ENCODE peak calls at places on chromosome 9, in four cellular contexts. One of them, this sample, is unnamed.

GRCh38 chr9:114662081-114662989 is 4.7 kb upstream of the TEX53 start:
- DNase-seq in breast epithelium: no peak
- DNase-seq in adrenal gland: peak
- DNase-seq in fibroblast of pulmonary artery: peak
- DNase-seq in this sample: no peak

GRCh38 chr9:31677415-31677814 is 707.0 kb upstream of the ACO1 start:
- DNase-seq in breast epithelium: no peak
- DNase-seq in adrenal gland: no peak
- DNase-seq in fibroblast of pulmonary artery: no peak
- DNase-seq in this sample: no peak

GRCh38 chr9:97176206-97176605 is 131.3 kb upstream of the CCDC180 start:
- DNase-seq in breast epithelium: no peak
- DNase-seq in adrenal gland: no peak
- DNase-seq in fibroblast of pulmonary artery: peak
- DNase-seq in this sample: no peak

GRCh38 chr9:6605202-6605601 is 40.3 kb downstream of the GLDC start:
- DNase-seq in breast epithelium: no peak
- DNase-seq in adrenal gland: no peak
- DNase-seq in fibroblast of pulmonary artery: no peak
- DNase-seq in this sample: no peak

GRCh38 chr9:128428644-128429504 is 8.2 kb downstream of the CERCAM start:
- DNase-seq in breast epithelium: no peak
- DNase-seq in adrenal gland: no peak
- DNase-seq in fibroblast of pulmonary artery: peak
- DNase-seq in this sample: no peak

GRCh38 chr9:75824816-75825568 is 65.5 kb upstream of the PCSK5 start:
- DNase-seq in breast epithelium: no peak
- DNase-seq in adrenal gland: no peak
- DNase-seq in fibroblast of pulmonary artery: no peak
- DNase-seq in this sample: no peak

GRCh38 chr9:138070815-138071214 is 193.2 kb downstream of the CACNA1B start:
- DNase-seq in breast epithelium: no peak
- DNase-seq in adrenal gland: no peak
- DNase-seq in fibroblast of pulmonary artery: no peak
- DNase-seq in this sample: no peak

GRCh38 chr9:112086627-112087026 is 88.5 kb downstream of the SUSD1 start:
- DNase-seq in breast epithelium: no peak
- DNase-seq in adrenal gland: peak
- DNase-seq in fibroblast of pulmonary artery: peak
- DNase-seq in this sample: no peak

GRCh38 chr9:109010676-109011655 is 2.3 kb downstream of the CTNNAL1 start:
- DNase-seq in breast epithelium: no peak
- DNase-seq in adrenal gland: peak
- DNase-seq in fibroblast of pulmonary artery: peak
- DNase-seq in this sample: no peak

GRCh38 chr9:101087426-101087825 is 58.9 kb downstream of the PLPPR1 start:
- DNase-seq in breast epithelium: no peak
- DNase-seq in adrenal gland: no peak
- DNase-seq in fibroblast of pulmonary artery: no peak
- DNase-seq in this sample: no peak

GRCh38 chr9:123349691-123350480 is 6.1 kb upstream of the CRB2 start:
- DNase-seq in breast epithelium: no peak
- DNase-seq in adrenal gland: peak
- DNase-seq in fibroblast of pulmonary artery: peak
- DNase-seq in this sample: no peak

GRCh38 chr9:6715755-6716643 is 41.8 kb upstream of the KDM4C start:
- DNase-seq in breast epithelium: peak
- DNase-seq in adrenal gland: peak
- DNase-seq in fibroblast of pulmonary artery: peak
- DNase-seq in this sample: no peak

GRCh38 chr9:87850405-87850804 is 32.3 kb upstream of the SPATA31E1 start:
- DNase-seq in breast epithelium: no peak
- DNase-seq in adrenal gland: no peak
- DNase-seq in fibroblast of pulmonary artery: peak
- DNase-seq in this sample: no peak

DNA sequence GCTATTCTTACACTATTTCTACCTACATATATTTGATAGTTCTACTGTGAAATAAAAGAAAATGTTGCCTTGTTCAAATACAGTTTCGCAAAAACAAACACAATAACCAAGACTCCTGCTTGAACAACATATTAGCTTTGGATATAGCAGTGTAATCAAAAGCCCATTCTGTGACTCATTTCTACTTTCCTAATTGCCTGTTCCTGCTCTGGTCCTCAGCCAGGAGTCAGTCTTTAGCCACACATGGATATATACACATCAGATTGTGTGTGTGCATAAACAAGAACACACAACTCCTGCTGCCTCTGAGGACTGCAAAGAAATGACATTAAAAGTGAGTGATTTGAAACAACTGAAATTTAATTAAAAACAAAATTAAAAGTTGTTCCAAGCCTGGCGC is 334.8 kb downstream of the TRIM32 start:
- DNase-seq in breast epithelium: no peak
- DNase-seq in adrenal gland: no peak
- DNase-seq in fibroblast of pulmonary artery: no peak
- DNase-seq in this sample: no peak
- TF ChIP-seq CTCF in breast epithelium: no peak
- TF ChIP-seq CTCF in adrenal gland: no peak
- TF ChIP-seq CTCF in fibroblast of pulmonary artery: no peak
- TF ChIP-seq CTCF in this sample: no peak

GRCh38 chr9:12818431-12819000 is 43.7 kb downstream of the LURAP1L start:
- DNase-seq in breast epithelium: no peak
- DNase-seq in adrenal gland: peak
- DNase-seq in fibroblast of pulmonary artery: peak
- DNase-seq in this sample: no peak
- TF ChIP-seq CTCF in breast epithelium: no peak
- TF ChIP-seq CTCF in adrenal gland: no peak
- TF ChIP-seq CTCF in fibroblast of pulmonary artery: peak
- TF ChIP-seq CTCF in this sample: no peak

GRCh38 chr9:37380570-37380969 is 41.9 kb upstream of the GRHPR start:
- DNase-seq in breast epithelium: no peak
- DNase-seq in adrenal gland: no peak
- DNase-seq in fibroblast of pulmonary artery: no peak
- DNase-seq in this sample: no peak
- TF ChIP-seq CTCF in breast epithelium: no peak
- TF ChIP-seq CTCF in adrenal gland: no peak
- TF ChIP-seq CTCF in fibroblast of pulmonary artery: no peak
- TF ChIP-seq CTCF in this sample: no peak

GRCh38 chr9:96029722-96030515 is 154.4 kb downstream of the ERCC6L2 start:
- DNase-seq in breast epithelium: no peak
- DNase-seq in adrenal gland: no peak
- DNase-seq in fibroblast of pulmonary artery: no peak
- DNase-seq in this sample: no peak

GRCh38 chr9:96022445-96023031 is 147.0 kb downstream of the ERCC6L2 start:
- DNase-seq in breast epithelium: no peak
- DNase-seq in adrenal gland: no peak
- DNase-seq in fibroblast of pulmonary artery: no peak
- DNase-seq in this sample: no peak

GRCh38 chr9:96026655-96027213 is 151.2 kb downstream of the ERCC6L2 start:
- DNase-seq in breast epithelium: no peak
- DNase-seq in adrenal gland: no peak
- DNase-seq in fibroblast of pulmonary artery: no peak
- DNase-seq in this sample: no peak

GRCh38 chr9:96027271-96028131 is 152.0 kb downstream of the ERCC6L2 start:
- DNase-seq in breast epithelium: no peak
- DNase-seq in adrenal gland: no peak
- DNase-seq in fibroblast of pulmonary artery: no peak
- DNase-seq in this sample: no peak

DNA sequence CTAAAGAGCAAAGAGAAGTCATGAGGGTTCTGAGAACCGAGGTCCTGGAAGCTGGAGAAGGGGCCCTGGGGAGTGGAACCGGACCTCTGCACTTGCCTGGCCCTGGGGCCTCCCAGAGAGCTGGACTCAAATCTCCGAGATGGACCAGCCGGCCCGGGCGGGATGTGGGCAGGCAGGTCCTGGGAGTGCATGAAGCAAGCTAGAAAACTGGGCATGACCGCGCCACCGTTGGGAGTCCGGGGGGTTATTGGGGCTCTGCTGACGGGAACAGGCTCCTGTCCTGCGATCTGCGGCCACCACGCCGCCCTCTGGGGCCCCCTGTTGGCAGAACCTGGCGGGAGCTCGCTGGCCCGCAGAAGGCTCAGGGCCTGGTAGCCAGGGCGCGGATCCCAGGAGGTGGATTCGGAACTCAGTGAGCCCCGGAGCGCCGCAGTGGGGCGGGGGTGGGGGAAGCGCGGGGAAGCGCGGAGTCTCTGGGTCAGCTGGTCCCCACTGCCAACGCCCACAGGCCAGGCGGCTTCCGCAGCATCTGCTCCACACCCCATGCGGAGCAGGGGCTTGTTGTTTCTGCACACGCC is 150.6 kb downstream of the ERCC6L2 start:
- DNase-seq in breast epithelium: no peak
- DNase-seq in adrenal gland: no peak
- DNase-seq in fibroblast of pulmonary artery: no peak
- DNase-seq in this sample: no peak
- TF ChIP-seq CTCF in breast epithelium: no peak
- TF ChIP-seq CTCF in adrenal gland: no peak
- TF ChIP-seq CTCF in fibroblast of pulmonary artery: peak
- TF ChIP-seq CTCF in this sample: no peak

DNA sequence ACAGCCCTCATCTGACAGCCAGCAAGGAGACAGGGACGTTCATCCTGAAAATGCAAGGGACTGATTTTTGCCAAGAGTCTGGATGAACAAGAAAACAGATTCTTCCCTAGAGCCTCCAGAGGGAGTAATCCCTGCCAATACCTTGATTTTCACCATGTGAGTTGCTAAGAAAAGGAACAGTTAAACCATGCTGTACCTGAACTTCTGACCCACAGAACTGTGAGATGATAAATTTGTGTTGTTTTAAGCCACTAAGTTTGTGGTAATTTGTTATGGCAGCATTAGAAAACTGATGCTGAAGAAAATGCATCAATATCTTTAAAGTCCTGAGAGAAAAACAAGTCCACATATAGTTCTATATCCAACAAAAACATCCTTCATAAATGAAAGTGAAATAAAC is 153.9 kb upstream of the ADAMTSL1 start:
- DNase-seq in breast epithelium: no peak
- DNase-seq in adrenal gland: no peak
- DNase-seq in fibroblast of pulmonary artery: peak
- DNase-seq in this sample: no peak
- TF ChIP-seq CTCF in breast epithelium: no peak
- TF ChIP-seq CTCF in adrenal gland: no peak
- TF ChIP-seq CTCF in fibroblast of pulmonary artery: peak
- TF ChIP-seq CTCF in this sample: no peak

DNA sequence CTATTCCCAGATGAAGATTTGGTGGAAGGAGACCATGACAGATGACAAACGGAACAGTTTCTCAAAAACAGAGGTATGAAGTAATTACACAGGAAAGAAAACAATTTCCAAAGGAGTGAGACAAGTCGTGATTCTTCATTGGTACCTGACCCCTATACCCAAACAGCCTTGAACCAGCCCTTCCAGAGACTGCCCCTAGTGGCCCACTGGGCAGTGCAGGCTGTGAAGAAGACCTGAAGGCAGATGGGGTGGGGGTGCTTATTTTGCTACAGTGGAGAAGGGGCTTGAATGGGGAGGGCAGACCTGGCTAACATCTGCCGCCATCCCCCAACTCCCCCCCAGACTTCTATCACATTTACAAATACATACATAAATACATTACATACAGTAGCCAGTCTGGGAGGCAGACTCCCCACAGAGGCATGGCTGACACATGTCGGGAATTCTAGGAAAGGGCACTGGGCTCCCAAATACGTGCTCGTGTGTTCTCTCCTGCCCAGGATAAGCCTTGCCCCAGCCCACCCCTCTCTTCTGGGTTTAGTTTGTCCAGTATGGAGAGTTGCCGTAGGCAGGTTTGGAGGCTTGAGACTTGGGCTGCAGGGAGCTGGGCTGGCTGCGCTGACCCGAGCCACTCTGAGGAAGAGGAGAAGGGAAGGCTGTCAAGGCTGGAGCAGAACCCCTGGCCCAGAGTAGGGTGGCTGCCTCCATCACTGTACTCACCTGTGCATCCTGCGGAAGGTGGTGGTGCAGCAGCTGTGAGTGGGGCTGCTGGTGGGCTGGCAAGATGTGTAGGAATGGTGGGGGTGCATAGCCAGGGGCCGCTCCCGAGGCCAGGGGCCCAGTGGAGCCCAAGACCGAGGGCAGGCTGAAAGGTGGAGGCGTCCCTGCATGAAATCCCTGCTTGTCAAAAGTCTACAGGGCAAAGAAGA is 105.3 kb downstream of the UBE2R2 start:
- DNase-seq in breast epithelium: no peak
- DNase-seq in adrenal gland: no peak
- DNase-seq in fibroblast of pulmonary artery: peak
- DNase-seq in this sample: no peak
- TF ChIP-seq CTCF in breast epithelium: peak
- TF ChIP-seq CTCF in adrenal gland: peak
- TF ChIP-seq CTCF in fibroblast of pulmonary artery: peak
- TF ChIP-seq CTCF in this sample: no peak

GRCh38 chr9:127396808-127397721 is at the start of gene SLC2A8:
- DNase-seq in breast epithelium: peak
- DNase-seq in adrenal gland: peak
- DNase-seq in fibroblast of pulmonary artery: peak
- DNase-seq in this sample: peak
- TF ChIP-seq CTCF in breast epithelium: no peak
- TF ChIP-seq CTCF in adrenal gland: peak
- TF ChIP-seq CTCF in fibroblast of pulmonary artery: no peak
- TF ChIP-seq CTCF in this sample: no peak

GRCh38 chr9:93303258-93303771 is 119.4 kb downstream of the WNK2 start:
- DNase-seq in breast epithelium: peak
- DNase-seq in adrenal gland: peak
- DNase-seq in fibroblast of pulmonary artery: no peak
- DNase-seq in this sample: no peak
- TF ChIP-seq CTCF in breast epithelium: no peak
- TF ChIP-seq CTCF in adrenal gland: no peak
- TF ChIP-seq CTCF in fibroblast of pulmonary artery: no peak
- TF ChIP-seq CTCF in this sample: no peak

DNA sequence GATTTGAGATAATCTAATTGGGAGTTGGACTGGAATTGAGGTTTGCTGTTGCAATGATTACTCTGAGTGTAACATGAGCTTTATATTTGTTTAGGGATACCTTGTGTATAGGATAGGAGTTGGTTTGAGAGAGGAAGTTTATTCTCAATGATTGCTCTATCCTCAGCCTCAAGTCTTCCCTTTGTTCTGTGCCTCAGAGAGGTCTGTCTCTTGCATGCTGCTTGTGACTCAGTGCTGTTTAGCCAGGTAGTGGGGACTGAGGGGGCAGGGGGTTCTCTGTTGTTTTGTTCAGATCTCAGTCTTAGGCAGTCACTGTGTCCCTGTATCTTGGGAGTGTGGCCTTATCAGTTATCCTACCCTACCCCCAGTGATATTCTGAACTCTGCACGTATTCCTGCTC is 192.1 kb downstream of the SPATA31D1 start:
- DNase-seq in breast epithelium: no peak
- DNase-seq in adrenal gland: no peak
- DNase-seq in fibroblast of pulmonary artery: no peak
- DNase-seq in this sample: no peak
- TF ChIP-seq CTCF in breast epithelium: no peak
- TF ChIP-seq CTCF in adrenal gland: no peak
- TF ChIP-seq CTCF in fibroblast of pulmonary artery: no peak
- TF ChIP-seq CTCF in this sample: no peak